ENCODE peak calls at places on chromosomes 3 and 15, in ten cellular contexts. S, P, V, N, R, U, B, M, K and C are unnamed samples.

GRCh38 chr15:29937956-29938355 is 115.7 kb upstream of the TJP1 start:
- DNase-seq in V (no peak), S (no peak), K (no peak), P (no peak), B (no peak), M (no peak), U (no peak), N (peak), R (no peak), C (no peak)

GRCh38 chr3:125310623-125311076 is 64.5 kb downstream of the ZNF148 start:
- DNase-seq in B (peak), S (no peak), R (no peak), K (no peak), U (peak), V (peak), N (no peak), P (no peak), M (peak), C (no peak)

GRCh38 chr3:51311055-51311454 is 74.0 kb upstream of the MANF start:
- DNase-seq in B (peak), V (peak), N (peak), U (peak), K (no peak), M (no peak), P (no peak), S (peak), R (no peak), C (peak)

GRCh38 chr3:173711619-173712018 is 314.1 kb downstream of the NLGN1 start:
- DNase-seq in M (no peak), P (no peak), K (no peak), V (no peak), U (no peak), S (no peak), B (no peak), N (no peak), R (no peak), C (no peak)

GRCh38 chr3:114418724-114419543 is 125.1 kb downstream of the TIGIT start:
- DNase-seq in R (peak), K (peak), U (peak), V (peak), B (peak), M (no peak), P (no peak), N (peak), S (peak), C (peak)

GRCh38 chr15:81176291-81176893 is 20.3 kb upstream of the IL16 start:
- DNase-seq in M (no peak), S (no peak), B (no peak), R (no peak), K (no peak), P (peak), V (no peak), N (no peak), U (no peak), C (no peak)

GRCh38 chr15:59237854-59238252 is 31.2 kb downstream of the LDHAL6B start:
- DNase-seq in V (peak), U (no peak), M (no peak), K (no peak), P (no peak), R (no peak), N (no peak), S (no peak), B (no peak), C (no peak)

GRCh38 chr15:67720556-67721175 is 104.6 kb upstream of the SKOR1 start:
- DNase-seq in N (no peak), P (no peak), B (no peak), V (no peak), K (no peak), M (no peak), R (no peak), U (no peak), S (no peak), C (no peak)

GRCh38 chr3:69032137-69032536 is 18.7 kb upstream of the EOGT start:
- DNase-seq in V (no peak), M (no peak), K (no peak), B (no peak), P (no peak), R (no peak), U (no peak), N (peak), S (no peak), C (no peak)

GRCh38 chr3:69370156-69370944 is 15.5 kb downstream of the FRMD4B start:
- DNase-seq in V (peak), U (no peak), N (peak), P (peak), K (no peak), B (no peak), M (no peak), S (no peak), R (no peak), C (peak)

GRCh38 chr3:171256445-171257250 is 203.6 kb downstream of the TNIK start:
- DNase-seq in K (no peak), V (peak), U (no peak), M (no peak), N (peak), R (no peak), P (no peak), B (no peak), S (no peak), C (no peak)

GRCh38 chr3:32383136-32383711 is 8.4 kb upstream of the CMTM7 start:
- DNase-seq in R (peak), U (no peak), N (no peak), S (no peak), V (no peak), K (no peak), P (no peak), B (no peak), M (no peak), C (no peak)

GRCh38 chr15:54640874-54641273 is 555.9 kb downstream of the RSL24D1 start:
- DNase-seq in N (no peak), B (no peak), U (no peak), M (no peak), S (no peak), R (no peak), V (no peak), P (no peak), K (no peak), C (no peak)

GRCh38 chr3:31472479-31473390 is 60.0 kb upstream of the STT3B start:
- DNase-seq in S (no peak), P (no peak), N (peak), V (no peak), U (no peak), B (no peak), K (no peak), M (no peak), R (no peak), C (no peak)

GRCh38 chr3:135576786-135577185 is 388.7 kb upstream of the PPP2R3A start:
- DNase-seq in V (no peak), M (no peak), N (no peak), P (no peak), B (no peak), K (no peak), S (no peak), R (peak), U (no peak), C (no peak)

GRCh38 chr15:93422476-93422875 is 333.5 kb upstream of the RGMA start:
- DNase-seq in P (no peak), B (no peak), K (no peak), V (no peak), U (no peak), M (no peak), R (no peak), S (no peak), N (no peak), C (no peak)

GRCh38 chr3:88195951-88196434 is 46.2 kb downstream of the C3orf38 start:
- DNase-seq in U (no peak), B (no peak), R (no peak), V (no peak), K (no peak), M (no peak), S (no peak), N (peak), P (no peak), C (no peak)

GRCh38 chr15:63114465-63114864 is 7.2 kb upstream of the LACTB start:
- DNase-seq in R (no peak), U (no peak), K (no peak), S (no peak), V (no peak), P (no peak), M (no peak), B (no peak), N (peak), C (no peak)